ENCODE peak calls at places on chromosome 11, in nine cellular contexts. H is A549; C is Calu3; M is activated naive CD8-positive, alpha-beta T cell treated with anti-CD3 and anti-CD28 coated beads for 36 hours; J is NCI-H1930; W is activated CD8-positive, alpha-beta memory T cell treated with anti-CD3 and anti-CD28 coated beads, Interleukin-2, amount 50 U/mL, for 4 hours; K is ELR; F is activated naive CD4-positive, alpha-beta T cell; P is AG04450. L is an unnamed sample.

GRCh38 chr11:57386178-57386945 is 4.1 kb downstream of the PRG2 start:
- DNase-seq in H (no peak), C (no peak), M (no peak), J (no peak), W (no peak), K (no peak), F (no peak), P (no peak), L (no peak)

GRCh38 chr11:61004037-61004641 is 32.7 kb downstream of the CD6 start:
- DNase-seq in H (no peak), C (no peak), M (no peak), J (no peak), W (no peak), K (no peak), F (peak), P (no peak), L (no peak)

GRCh38 chr11:20042025-20042639 is 118.1 kb downstream of the DBX1 start:
- DNase-seq in H (peak), C (no peak), M (no peak), J (no peak), W (no peak), K (no peak), F (no peak), P (no peak), L (no peak)

GRCh38 chr11:74506823-74507222 is 13.3 kb upstream of the LIPT2 start:
- DNase-seq in H (no peak), C (no peak), M (no peak), J (no peak), W (no peak), K (no peak), F (no peak), P (no peak), L (no peak)

GRCh38 chr11:134261000-134261399 is 7.6 kb downstream of the ACAD8 start:
- DNase-seq in H (no peak), C (no peak), M (no peak), J (no peak), W (no peak), K (no peak), F (no peak), P (no peak), L (no peak)

GRCh38 chr11:13091373-13091772 is 82.3 kb downstream of the RASSF10 start:
- DNase-seq in H (no peak), C (no peak), M (no peak), J (no peak), W (no peak), K (peak), F (no peak), P (no peak), L (no peak)

GRCh38 chr11:71138737-71139425 is 113.5 kb downstream of the SHANK2 start:
- DNase-seq in H (no peak), C (no peak), M (no peak), J (no peak), W (no peak), K (no peak), F (no peak), P (no peak), L (no peak)

GRCh38 chr11:35787626-35788025 is 125.1 kb downstream of the TRIM44 start:
- DNase-seq in H (no peak), C (no peak), M (no peak), J (no peak), W (no peak), K (no peak), F (no peak), P (no peak), L (no peak)